ENCODE peak calls at places on chromosomes 1 and 21, in six cellular contexts. C, T, W, E, I and N are unnamed samples.

GRCh38 chr1:152018537-152018936 is 18.3 kb downstream of the S100A11 start:
- DNase-seq in E (no peak), C (no peak), I (no peak), W (no peak), T (peak; percentile 27), N (no peak)

GRCh38 chr1:74485622-74486021 is 26.8 kb downstream of the LRRC53 start:
- DNase-seq in W (no peak), C (no peak), I (peak; percentile 9), E (no peak), T (no peak), N (no peak)

GRCh38 chr1:41613646-41614592 is 129.4 kb upstream of the EDN2 start:
- DNase-seq in W (no peak), T (no peak), E (no peak), I (peak; percentile 88), C (no peak), N (peak; percentile 67)

GRCh38 chr1:27436204-27437159 is 44.1 kb downstream of the GPR3 start:
- DNase-seq in T (no peak), I (peak; percentile 66), C (peak; percentile 73), E (peak; percentile 36), W (no peak), N (peak; percentile 71)

GRCh38 chr21:17461014-17461413 is 51.8 kb upstream of the CXADR start:
- DNase-seq in E (peak; percentile 40), W (no peak), C (peak; percentile 79), I (peak; percentile 74), T (no peak), N (peak; percentile 75)

GRCh38 chr1:220592714-220593113 is 64.8 kb downstream of the MARK1 start:
- DNase-seq in T (no peak), I (no peak), E (no peak), W (no peak), C (no peak), N (no peak)

GRCh38 chr1:219883400-219884332 is 44.7 kb downstream of the SLC30A10 start:
- DNase-seq in T (no peak), W (no peak), I (no peak), E (no peak), C (no peak), N (no peak)

GRCh38 chr21:41947596-41948403 is 6.0 kb downstream of the C2CD2 start:
- DNase-seq in T (no peak), I (peak; percentile 64), C (peak; percentile 71), E (no peak), W (no peak), N (peak; percentile 72)

GRCh38 chr1:67532452-67533216 is 102.4 kb upstream of the SERBP1 start:
- DNase-seq in C (peak; percentile 81), W (no peak), E (peak; percentile 58), T (peak; percentile 64), I (peak; percentile 90), N (peak; percentile 84)

GRCh38 chr1:93675931-93676330 is 5.7 kb downstream of the BCAR3 start:
- DNase-seq in W (no peak), E (no peak), T (peak; percentile 10), I (no peak), C (no peak), N (no peak)

GRCh38 chr1:231355171-231355570 is 17.1 kb downstream of the SPRTN start:
- DNase-seq in T (no peak), C (no peak), I (no peak), W (no peak), E (no peak), N (no peak)

GRCh38 chr21:28142692-28143091 is 850.0 kb downstream of the LTN1 start:
- DNase-seq in C (peak; percentile 10), E (no peak), I (peak; percentile 67), T (no peak), W (no peak), N (peak; percentile 25)

GRCh38 chr1:205809942-205810345 is 3.1 kb downstream of the SLC41A1 start:
- DNase-seq in W (no peak), T (no peak), I (no peak), C (no peak), E (no peak), N (no peak)

GRCh38 chr1:47577310-47578025 is 139.6 kb downstream of the FOXD2 start:
- DNase-seq in C (no peak), T (no peak), I (no peak), W (no peak), E (no peak), N (no peak)

GRCh38 chr1:203573730-203574129 is 52.9 kb upstream of the ATP2B4 start:
- DNase-seq in I (no peak), E (no peak), T (no peak), W (no peak), C (no peak), N (no peak)

GRCh38 chr1:160211010-160211790 is 6.0 kb downstream of the PEA15 start:
- DNase-seq in W (no peak), I (no peak), E (no peak), T (peak; percentile 9), C (no peak), N (no peak)

GRCh38 chr1:45297604-45298356 is 28.9 kb upstream of the HPDL start:
- DNase-seq in I (no peak), T (peak; percentile 25), E (no peak), W (no peak), C (no peak), N (no peak)

GRCh38 chr1:119330062-119330939 is 38.3 kb upstream of the HAO2 start:
- DNase-seq in I (peak; percentile 44), W (no peak), E (no peak), C (no peak), T (no peak), N (no peak)

GRCh38 chr1:109770331-109771095 is 6.8 kb upstream of the EPS8L3 start:
- DNase-seq in E (peak; percentile 60), T (no peak), W (no peak), C (no peak), I (no peak), N (no peak)

GRCh38 chr1:101995984-101996731 is 568 bp downstream of the OLFM3 start:
- DNase-seq in I (no peak), C (no peak), T (no peak), E (no peak), W (no peak), N (no peak)

GRCh38 chr1:97332716-97333115 is 588.1 kb downstream of the DPYD start:
- DNase-seq in C (peak; percentile 30), T (no peak), I (peak; percentile 73), E (no peak), W (no peak), N (peak; percentile 47)

GRCh38 chr1:27863552-27863943 is 8.8 kb upstream of the THEMIS2 start:
- DNase-seq in W (no peak), T (no peak), I (no peak), C (no peak), E (no peak), N (no peak)

GRCh38 chr21:41758550-41758949 is 8.3 kb downstream of the RIPK4 start:
- DNase-seq in C (no peak), W (no peak), T (no peak), I (no peak), E (no peak), N (no peak)

GRCh38 chr1:246210751-246211150 is 296.3 kb downstream of the SMYD3 start:
- DNase-seq in I (no peak), C (no peak), W (no peak), T (no peak), E (no peak), N (no peak)

GRCh38 chr1:109040627-109041613 is 982 bp downstream of the WDR47 start:
- DNase-seq in E (peak; percentile 13), C (peak; percentile 12), W (no peak), I (peak; percentile 8), T (peak; percentile 47), N (peak; percentile 58)

GRCh38 chr21:38343691-38344090 is 86.9 kb downstream of the KCNJ15 start:
- DNase-seq in I (no peak), C (no peak), W (no peak), T (no peak), E (peak; percentile 83), N (no peak)

GRCh38 chr1:33312413-33312749 is 8.5 kb downstream of the A3GALT2 start:
- DNase-seq in T (no peak), C (no peak), E (no peak), W (no peak), I (no peak), N (no peak)

GRCh38 chr1:204503122-204503912 is 8.7 kb upstream of the PIK3C2B start:
- DNase-seq in C (peak; percentile 59), W (no peak), T (peak; percentile 68), E (peak; percentile 62), I (peak; percentile 73), N (peak; percentile 59)

GRCh38 chr1:147579532-147580199 is 38.4 kb downstream of the BCL9 start:
- DNase-seq in E (peak; percentile 38), C (peak; percentile 12), T (no peak), I (peak; percentile 37), W (no peak), N (no peak)

GRCh38 chr1:244409648-244410164 is 42.0 kb downstream of the ADSS2 start:
- DNase-seq in C (no peak), W (no peak), I (no peak), T (no peak), E (no peak), N (no peak)

GRCh38 chr1:150876111-150876434 is 326 bp downstream of the ARNT start:
- DNase-seq in W (no peak), T (peak; percentile 78), I (peak; percentile 45), E (no peak), C (peak; percentile 32), N (peak; percentile 57)